ENCODE peak calls at places on chromosomes 4 and X, in ten cellular contexts. V is fibroblast of lung, Z is ovary, H is A673, E is A549, P is mesenchymal stem cell, U is transverse colon, J is Caco-2, N is neural progenitor cell, A is stomach. Q is an unnamed sample. For H3K4me1, the result is how much of the 10 kb centered on the place peaks cover.

GRCh38 chr4:30821275-30821674 is 101.1 kb downstream of the PCDH7 start:
- DNase-seq in E (no peak), V (no peak), J (no peak), A (no peak), U (no peak), P (no peak), N (no peak), Z (no peak), H (no peak), Q (no peak)

GRCh38 chrX:134423606-134424005 is 36.4 kb upstream of the HPRT1 start:
- DNase-seq in E (peak), J (no peak), V (peak), N (no peak), Z (no peak), P (peak), A (no peak), H (peak), U (no peak), Q (no peak)

GRCh38 chrX:141341341-141341740 is 99.0 kb upstream of the SPANXC start:
- DNase-seq in N (no peak), P (peak), H (no peak), U (no peak), V (peak), A (no peak), Z (no peak), J (no peak), E (peak), Q (no peak)

GRCh38 chr4:174604198-174604597 is 81.9 kb upstream of the HPGD start:
- DNase-seq in V (peak), N (no peak), H (peak), A (no peak), E (peak), Z (no peak), J (peak), P (peak), U (no peak), Q (peak)

GRCh38 chr4:185730849-185731608 is 81.0 kb downstream of the SORBS2 start:
- DNase-seq in A (no peak), P (no peak), E (no peak), H (no peak), Z (no peak), V (peak), U (no peak), J (no peak), N (no peak), Q (no peak)

GRCh38 chr4:105990933-105991332 is 95.7 kb downstream of the NPNT start:
- DNase-seq in J (no peak), N (no peak), V (peak), Z (peak), H (no peak), P (peak), A (peak), U (peak), E (peak), Q (peak)

GRCh38 chrX:94961730-94962129 is 1287.7 kb downstream of the FAM133A start:
- DNase-seq in A (no peak), N (no peak), H (peak), P (no peak), J (no peak), V (no peak), Z (no peak), E (no peak), U (no peak), Q (no peak)

GRCh38 chr4:153326513-153326912 is 18.0 kb upstream of the MND1 start:
- DNase-seq in Z (no peak), A (peak), U (peak), E (no peak), N (no peak), J (no peak), H (no peak), P (no peak), V (peak), Q (no peak)

GRCh38 chr4:10622728-10623127 is 61.8 kb downstream of the CLNK start:
- DNase-seq in Z (no peak), N (no peak), E (peak), H (no peak), A (no peak), U (no peak), P (no peak), J (no peak), V (no peak), Q (no peak)

GRCh38 chr4:5143306-5143861 is 92.1 kb downstream of the STK32B start:
- DNase-seq in V (no peak), Z (no peak), P (no peak), N (no peak), H (no peak), E (no peak), U (no peak), A (no peak), J (no peak), Q (no peak)

GRCh38 chrX:46325312-46325877 is 219.8 kb downstream of the ZNF674 start:
- DNase-seq in V (peak), A (no peak), U (no peak), P (peak), Z (no peak), N (peak), H (peak), E (peak), J (peak), Q (peak)

DNA sequence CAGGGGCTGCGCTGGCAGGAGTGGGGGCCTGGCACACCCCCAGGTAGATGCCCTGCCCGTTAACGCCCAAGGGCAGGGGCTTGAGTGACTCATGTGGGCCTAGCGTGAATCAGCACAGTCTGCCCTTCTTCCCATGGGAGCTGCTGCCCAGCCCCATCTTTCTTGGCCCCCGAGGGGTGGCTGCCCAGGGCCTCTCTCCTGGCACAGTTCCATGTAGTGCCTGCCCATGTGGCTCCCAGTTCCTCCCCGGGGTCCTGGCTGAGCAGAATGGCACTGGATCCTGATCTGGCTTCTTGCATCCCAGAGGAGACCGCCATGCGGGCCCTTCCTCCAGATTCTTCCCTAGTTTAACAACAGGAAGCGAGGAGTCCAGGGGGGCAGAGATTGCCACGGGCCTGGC is 2.1 kb upstream of the AVPR2 start:
- DNase-seq in A (no peak), N (no peak), J (no peak), V (no peak), H (no peak), Z (no peak), P (no peak), U (no peak), E (no peak), Q (no peak)
- H3K4me1 ChIP-seq in A (under half), N (under half), J (under half), V (under half), H (under half), Z (under half), P (under half), U (under half), E (under half), Q (under half)

DNA sequence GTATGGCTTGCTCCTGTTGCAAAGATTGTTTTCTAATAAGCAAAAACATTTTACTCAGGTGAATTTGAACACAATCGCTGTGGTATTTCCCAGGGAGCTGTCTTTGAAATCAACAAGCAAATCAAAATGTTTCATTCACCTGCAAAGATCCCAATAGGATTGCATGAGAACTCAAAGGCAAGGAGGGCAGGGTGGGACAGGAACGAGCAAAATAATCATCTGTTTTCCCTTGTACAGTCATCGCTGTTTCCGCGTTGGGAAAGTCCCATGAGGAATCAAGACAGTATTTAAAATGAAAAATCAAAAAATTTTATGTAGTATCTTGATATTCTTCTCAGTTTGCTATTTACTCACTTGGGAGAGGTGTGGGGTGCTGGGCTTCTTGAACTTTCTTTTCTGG is 198.8 kb downstream of the STIM2 start:
- DNase-seq in J (no peak), P (no peak), H (no peak), A (no peak), U (no peak), E (no peak), Z (no peak), V (no peak), N (no peak), Q (no peak)
- H3K4me3 ChIP-seq in J (no peak), P (no peak), H (no peak), A (no peak), U (no peak), E (no peak), Z (no peak), V (no peak), N (no peak), Q (no peak)

GRCh38 chr4:3407171-3407771 is 34.5 kb upstream of the HGFAC start:
- DNase-seq in U (no peak), P (no peak), V (no peak), A (no peak), E (no peak), H (no peak), N (no peak), J (no peak), Z (peak), Q (no peak)

GRCh38 chr4:3404546-3404945 is 37.2 kb upstream of the HGFAC start:
- DNase-seq in U (no peak), Z (no peak), V (no peak), P (no peak), A (no peak), H (no peak), J (no peak), E (no peak), N (no peak), Q (no peak)

GRCh38 chr4:3405176-3405575 is 36.6 kb upstream of the HGFAC start:
- DNase-seq in P (no peak), H (no peak), V (no peak), U (no peak), Z (peak), J (no peak), N (no peak), E (no peak), A (no peak), Q (no peak)

GRCh38 chr4:3406431-3406830 is 35.3 kb upstream of the HGFAC start:
- DNase-seq in U (no peak), V (no peak), Z (peak), N (no peak), E (no peak), H (no peak), A (no peak), P (no peak), J (no peak), Q (no peak)

DNA sequence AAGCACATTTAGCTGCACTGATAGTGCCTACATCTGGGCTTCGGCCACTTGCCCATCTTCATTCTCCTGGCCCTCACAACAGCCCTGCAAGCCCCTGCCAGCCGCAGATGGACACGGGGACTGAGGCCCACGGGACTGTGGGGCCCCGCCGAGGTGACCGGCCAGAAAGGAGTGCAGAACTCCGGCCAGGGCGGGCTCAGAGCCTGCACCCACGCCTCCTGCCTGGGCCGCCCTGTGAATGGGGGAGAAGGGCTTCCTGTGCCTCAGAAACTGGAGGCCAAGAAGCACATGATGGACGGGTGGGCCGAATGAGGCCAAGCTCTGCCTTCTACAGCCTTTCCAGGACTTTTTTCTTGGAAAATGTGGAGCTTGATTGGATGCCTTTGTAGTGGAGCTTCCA is 35.7 kb upstream of the HGFAC start:
- DNase-seq in H (no peak), J (no peak), Z (peak), N (no peak), A (no peak), U (no peak), E (no peak), P (no peak), V (no peak), Q (no peak)
- H3K4me1 ChIP-seq in H (under half), J (under half), Z (under half), N (under half), A (under half), U (under half), E (under half), P (under half), V (under half), Q (under half)

GRCh38 chr4:93827272-93827947 is 1.1 kb upstream of the ATOH1 start:
- DNase-seq in U (peak), A (no peak), P (no peak), J (no peak), N (peak), V (no peak), Z (no peak), E (no peak), H (no peak), Q (no peak)
- H3K4me3 ChIP-seq in U (peak), A (no peak), P (peak), J (no peak), N (peak), V (no peak), Z (no peak), E (no peak), H (no peak), Q (no peak)

GRCh38 chr4:142326181-142326580 is 519.9 kb downstream of the INPP4B start:
- DNase-seq in A (no peak), J (no peak), U (no peak), P (peak), Z (no peak), E (no peak), N (no peak), V (no peak), H (no peak), Q (no peak)

GRCh38 chr4:142324572-142324971 is 521.5 kb downstream of the INPP4B start:
- DNase-seq in J (no peak), H (no peak), E (no peak), U (no peak), N (no peak), A (no peak), V (no peak), Z (no peak), P (no peak), Q (no peak)

GRCh38 chr4:142318280-142318679 is 527.8 kb downstream of the INPP4B start:
- DNase-seq in Z (no peak), N (no peak), V (no peak), A (no peak), J (no peak), U (no peak), E (no peak), H (no peak), P (no peak), Q (no peak)

GRCh38 chr4:142322996-142323395 is 523.1 kb downstream of the INPP4B start:
- DNase-seq in V (no peak), U (no peak), E (no peak), A (no peak), H (no peak), N (no peak), Z (no peak), P (no peak), J (no peak), Q (no peak)
- H3K4me1 ChIP-seq in V (under half), U (under half), E (under half), A (under half), H (under half), N (under half), Z (under half), P (under half), J (under half), Q (under half)

DNA sequence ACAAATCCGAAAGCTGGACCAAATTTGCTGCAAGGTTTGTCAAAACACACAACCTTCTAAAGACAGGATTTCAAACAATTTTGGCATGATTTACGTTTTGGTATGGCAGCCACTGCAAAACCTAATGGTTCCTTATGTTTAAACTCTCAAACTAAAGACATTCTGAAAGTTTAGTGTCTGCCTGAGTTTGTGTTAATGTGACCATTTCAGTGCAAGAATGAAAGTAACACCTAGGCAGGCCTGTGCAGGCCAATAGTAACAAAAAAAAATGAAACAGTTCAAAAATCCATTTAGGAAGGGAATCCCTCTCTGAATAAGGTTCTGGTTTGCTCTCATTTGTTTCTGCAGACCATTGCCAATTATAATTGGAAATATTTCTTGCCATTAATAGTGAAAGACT is 1.9 kb upstream of the LDB2 start:
- DNase-seq in P (no peak), N (no peak), H (no peak), Z (no peak), E (no peak), A (no peak), V (no peak), U (no peak), J (no peak), Q (no peak)
- H3K4me3 ChIP-seq in P (no peak), N (no peak), H (no peak), Z (no peak), E (no peak), A (no peak), V (no peak), U (no peak), J (no peak), Q (no peak)

GRCh38 chr4:148790246-148790645 is 348.0 kb upstream of the NR3C2 start:
- DNase-seq in N (no peak), V (no peak), U (no peak), H (no peak), J (no peak), E (no peak), A (no peak), P (no peak), Z (no peak), Q (no peak)

GRCh38 chr4:148787285-148787684 is 345.1 kb upstream of the NR3C2 start:
- DNase-seq in H (no peak), U (no peak), J (no peak), E (no peak), P (no peak), V (no peak), N (no peak), Z (no peak), A (no peak), Q (no peak)

GRCh38 chr4:148787831-148788477 is 345.7 kb upstream of the NR3C2 start:
- DNase-seq in H (no peak), E (no peak), P (no peak), V (peak), U (no peak), N (no peak), A (no peak), Z (no peak), J (peak), Q (no peak)

GRCh38 chr4:148793221-148793620 is 351.0 kb upstream of the NR3C2 start:
- DNase-seq in Z (no peak), U (no peak), A (no peak), E (no peak), V (peak), P (no peak), H (no peak), N (no peak), J (no peak), Q (no peak)

GRCh38 chr4:148790691-148791090 is 348.5 kb upstream of the NR3C2 start:
- DNase-seq in Z (no peak), E (no peak), J (no peak), P (no peak), A (no peak), U (no peak), N (no peak), H (no peak), V (peak), Q (no peak)
- H3K4me1 ChIP-seq in Z (under half), E (under half), J (under half), P (under half), A (under half), U (under half), N (under half), H (under half), V (under half), Q (under half)

GRCh38 chr4:78568640-78569261 is 17.2 kb downstream of the ANXA3 start:
- DNase-seq in P (no peak), U (no peak), J (no peak), N (no peak), A (no peak), V (no peak), H (no peak), Z (no peak), E (peak), Q (no peak)
- H3K4me3 ChIP-seq in P (no peak), U (no peak), J (no peak), N (no peak), A (no peak), V (no peak), H (no peak), Z (no peak), E (peak), Q (no peak)

DNA sequence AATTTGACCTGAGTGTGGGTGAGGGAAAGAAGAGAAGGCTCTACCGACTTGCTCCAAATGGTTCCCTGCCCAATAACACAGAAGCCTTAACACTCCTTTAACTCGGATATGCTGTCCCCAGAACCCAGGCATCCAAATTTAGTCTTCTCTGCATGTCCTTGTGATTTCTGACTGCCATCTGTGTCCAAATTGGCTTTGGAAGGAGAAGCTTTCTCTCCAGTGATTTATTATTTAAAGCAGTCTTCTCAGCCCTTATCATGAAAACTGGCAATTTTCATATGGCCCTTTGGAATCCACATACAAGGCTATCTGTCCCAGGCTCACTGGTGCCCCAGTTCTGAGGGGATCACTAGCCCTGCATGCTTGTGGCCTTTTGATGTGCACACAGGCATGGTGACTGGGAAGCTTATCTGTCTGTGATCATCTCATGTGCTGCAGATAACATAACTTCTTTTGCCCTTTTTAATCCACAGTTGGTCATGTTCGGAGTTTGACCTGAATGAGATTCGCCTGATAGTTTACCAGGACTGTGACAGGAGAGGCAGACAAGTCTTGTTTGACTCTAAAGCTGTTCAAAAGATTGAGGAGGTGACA is 56.7 kb downstream of the FNIP2 start:
- DNase-seq in A (no peak), P (no peak), Z (no peak), V (no peak), N (no peak), U (no peak), E (no peak), J (peak), H (no peak), Q (no peak)
- H3K4me1 ChIP-seq in A (half or more), P (under half), Z (under half), V (under half), N (under half), U (half or more), E (under half), J (under half), H (under half), Q (half or more)